ENCODE peak calls at places on chromosome 3, in ten cellular contexts. B, A, U, C, O, K, G, Y, D and X are unnamed samples.

GRCh38 chr3:139548801-139549200 is 9.3 kb upstream of the RBP1 start:
- DNase-seq in O (no peak), C (no peak), U (no peak), A (no peak), Y (no peak), G (peak; percentile 20), K (no peak), D (no peak), B (no peak), X (no peak)

GRCh38 chr3:129026728-129027543 is 25.8 kb downstream of the EFCC1 start:
- DNase-seq in G (peak; percentile 90), K (peak; percentile 96), B (peak; percentile 94), D (peak; percentile 96), O (peak; percentile 94), A (peak; percentile 93), U (peak; percentile 91), C (peak; percentile 97), Y (peak; percentile 74), X (peak; percentile 89)

GRCh38 chr3:186589115-186589514 is 18.6 kb downstream of the DNAJB11 start:
- DNase-seq in U (no peak), Y (no peak), D (no peak), B (no peak), G (peak; percentile 60), A (no peak), C (peak; percentile 58), K (no peak), O (no peak), X (no peak)

GRCh38 chr3:151476344-151477018 is 15.6 kb upstream of the IGSF10 start:
- DNase-seq in Y (no peak), U (no peak), G (no peak), K (no peak), B (no peak), C (no peak), O (no peak), D (no peak), A (no peak), X (no peak)

GRCh38 chr3:64958187-64958586 is 270.4 kb upstream of the ADAMTS9 start:
- DNase-seq in D (no peak), O (no peak), C (no peak), G (no peak), A (no peak), B (no peak), Y (no peak), K (no peak), U (no peak), X (no peak)

GRCh38 chr3:74599564-74599963 is 14.9 kb downstream of the CNTN3 start:
- DNase-seq in G (peak; percentile 5), D (no peak), Y (no peak), C (no peak), A (no peak), O (no peak), B (no peak), K (no peak), U (no peak), X (no peak)

GRCh38 chr3:149221783-149222517 is at the start of gene CP:
- DNase-seq in C (no peak), D (no peak), A (no peak), G (peak; percentile 18), O (no peak), B (no peak), Y (no peak), U (no peak), K (no peak), X (no peak)

GRCh38 chr3:172217877-172218276 is 178.5 kb downstream of the FNDC3B start:
- DNase-seq in U (no peak), B (no peak), O (no peak), G (peak; percentile 64), K (no peak), Y (no peak), A (no peak), C (no peak), D (no peak), X (no peak)

GRCh38 chr3:115627180-115628074 is 4.1 kb downstream of the GAP43 start:
- DNase-seq in D (no peak), K (no peak), Y (no peak), A (no peak), U (no peak), G (no peak), B (no peak), C (no peak), O (no peak), X (no peak)

GRCh38 chr3:156677536-156677935 is 3.1 kb downstream of the TIPARP start:
- DNase-seq in D (no peak), G (no peak), K (no peak), O (no peak), C (no peak), B (no peak), A (no peak), U (no peak), Y (no peak), X (no peak)

GRCh38 chr3:100400424-100400781 is 486 bp downstream of the TOMM70 start:
- DNase-seq in C (peak; percentile 65), O (peak; percentile 61), A (no peak), U (no peak), G (peak; percentile 19), B (peak; percentile 34), K (no peak), Y (no peak), D (no peak), X (peak; percentile 33)

GRCh38 chr3:38276917-38277630 is 5.0 kb upstream of the SLC22A14 start:
- DNase-seq in K (no peak), Y (no peak), C (no peak), B (no peak), G (no peak), U (no peak), O (no peak), D (no peak), A (no peak), X (no peak)

GRCh38 chr3:156643729-156644389 is 30.5 kb upstream of the TIPARP start:
- DNase-seq in U (peak; percentile 62), Y (no peak), C (peak; percentile 57), A (no peak), B (peak; percentile 10), D (no peak), O (no peak), K (no peak), G (peak; percentile 57), X (no peak)

DNA sequence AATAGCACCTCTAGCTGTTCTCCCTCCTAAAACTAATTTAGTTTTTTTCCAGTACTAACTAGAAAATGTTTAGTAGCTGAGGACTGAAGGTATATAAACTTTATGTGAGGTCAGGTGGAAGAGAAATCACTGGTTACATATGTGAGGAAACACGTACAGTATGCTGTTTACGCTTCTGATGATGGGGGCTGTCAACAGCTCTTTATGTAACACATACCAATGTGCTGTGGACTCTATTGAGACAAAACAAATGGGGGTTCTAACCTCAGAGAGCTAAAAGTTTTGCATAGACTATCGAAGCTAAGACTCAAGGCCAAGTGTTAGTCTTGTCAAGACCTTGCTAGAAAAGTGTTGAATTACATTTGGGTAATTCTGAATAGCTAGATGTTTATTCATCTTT is 107.5 kb downstream of the SYNPR start:
- DNase-seq in D (no peak), K (no peak), Y (no peak), G (no peak), B (no peak), O (no peak), C (no peak), A (no peak), U (no peak), X (no peak)
- H3K4me1 ChIP-seq in D (peaks cover 3% of the 10 kb centered on the region), K (no peaks in the 10 kb centered on the region), Y (no peaks in the 10 kb centered on the region), G (peaks cover 4% of the 10 kb centered on the region), B (no peaks in the 10 kb centered on the region), O (no peaks in the 10 kb centered on the region), C (no peaks in the 10 kb centered on the region), A (no peaks in the 10 kb centered on the region), U (no peaks in the 10 kb centered on the region), X (no peaks in the 10 kb centered on the region)

DNA sequence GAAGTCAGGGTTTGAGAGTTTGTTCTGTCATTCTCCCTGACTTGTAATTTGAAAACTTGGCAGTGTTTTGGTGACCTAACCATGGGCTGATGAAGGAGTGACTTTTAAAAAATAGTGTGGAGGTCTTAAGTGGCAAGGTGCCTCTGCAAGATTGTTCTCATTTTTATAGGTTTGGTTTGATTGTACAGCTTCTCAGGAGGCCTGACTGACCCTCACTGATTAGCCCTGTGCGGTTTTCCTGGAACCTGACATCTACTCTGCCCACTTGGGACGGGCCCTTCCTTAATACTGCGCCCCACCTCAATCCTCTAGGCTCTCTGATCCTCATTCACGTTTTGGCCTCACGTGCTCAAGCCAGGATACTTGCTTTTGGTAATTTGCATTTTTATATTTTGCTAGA is 2.8 kb downstream of the UBE2E1 start:
- DNase-seq in D (no peak), C (peak; percentile 50), A (no peak), Y (no peak), U (no peak), B (no peak), G (no peak), O (no peak), K (no peak), X (no peak)
- H3K4me3 ChIP-seq in D (no peak overlapping the region), C (peak overlapping the region; percentile 84), A (no peak overlapping the region), Y (no peak overlapping the region), U (no peak overlapping the region), B (no peak overlapping the region), G (peak overlapping the region; percentile 98), O (peak overlapping the region; percentile 93), K (no peak overlapping the region), X (no peak overlapping the region)

DNA sequence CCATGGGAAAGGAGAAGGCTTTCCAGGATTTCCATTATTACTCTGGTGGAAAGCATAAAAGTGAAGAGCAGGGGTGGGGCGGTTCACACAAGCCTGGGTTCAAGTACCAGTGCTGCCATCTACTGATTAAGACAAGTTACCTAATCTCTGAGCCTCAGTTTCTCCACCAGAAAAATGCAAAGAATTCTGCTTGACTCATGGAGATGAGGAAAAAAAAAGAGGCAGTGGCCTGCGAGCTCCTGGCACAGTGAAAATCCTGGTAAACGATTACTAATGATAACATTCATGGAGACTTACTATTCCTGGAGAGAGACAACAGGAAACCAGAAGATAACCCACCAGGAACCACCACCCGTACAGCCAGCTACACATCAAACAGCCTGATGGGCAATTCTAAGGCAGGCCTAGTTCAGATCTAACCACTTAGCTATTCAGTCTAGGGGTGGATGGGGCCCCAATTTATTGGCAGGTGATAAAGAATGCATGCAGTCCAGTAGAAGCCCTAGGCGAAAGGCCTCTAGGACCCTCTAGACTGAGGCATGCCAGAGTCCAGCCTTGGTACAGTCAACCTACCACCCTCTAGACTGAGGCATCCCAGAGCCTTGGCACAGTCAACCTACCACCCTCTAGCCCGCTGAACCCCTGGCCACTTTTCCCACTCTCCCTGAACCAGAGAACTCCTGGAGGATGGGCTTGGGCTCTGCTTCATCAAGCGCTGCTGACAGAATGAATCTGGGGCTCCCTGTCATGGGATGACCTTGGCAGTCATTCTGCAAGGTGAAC is 2.5 kb downstream of the AMOTL2 start:
- DNase-seq in G (peak; percentile 35), Y (no peak), O (peak; percentile 26), B (no peak), C (no peak), D (no peak), A (peak; percentile 60), K (no peak), U (no peak), X (no peak)
- H3K4me1 ChIP-seq in G (peaks cover 42% of the 10 kb centered on the region), Y (peaks cover 8% of the 10 kb centered on the region), O (peaks cover 67% of the 10 kb centered on the region), B (peaks cover 15% of the 10 kb centered on the region), C (no peaks in the 10 kb centered on the region), D (peaks cover 20% of the 10 kb centered on the region), A (peaks cover 18% of the 10 kb centered on the region), K (peaks cover 57% of the 10 kb centered on the region), U (peaks cover 80% of the 10 kb centered on the region), X (peaks cover 40% of the 10 kb centered on the region)

DNA sequence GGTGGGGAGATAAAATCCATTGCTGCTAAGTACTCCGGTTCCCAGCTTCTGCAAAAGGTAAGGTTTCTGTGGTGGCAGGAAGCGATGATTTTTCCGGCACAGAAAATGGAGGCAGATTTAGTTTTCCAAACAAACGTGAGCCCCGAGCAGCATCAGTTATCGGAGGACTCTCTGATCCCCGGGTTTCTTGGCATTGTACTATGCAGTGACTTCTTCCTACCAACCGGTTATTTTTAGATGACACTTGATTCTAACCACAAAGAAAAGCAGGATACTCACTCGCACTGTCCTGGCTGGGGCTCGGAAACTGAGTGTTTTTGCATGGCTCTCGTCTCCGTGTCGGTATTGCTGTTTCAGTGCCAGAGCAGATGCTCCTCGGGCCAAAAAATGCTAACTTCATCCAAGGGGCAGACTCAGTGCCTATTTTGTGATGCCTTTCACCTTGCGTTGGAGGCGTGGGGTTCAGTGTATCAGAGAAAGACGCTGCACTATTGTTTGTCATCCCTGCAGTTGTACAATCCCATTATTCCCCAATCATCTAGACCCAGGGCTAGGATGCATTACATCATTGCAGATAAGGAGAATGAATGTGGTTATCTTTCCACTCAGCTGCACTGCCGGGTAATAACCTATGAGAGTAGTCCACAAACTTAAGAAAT is 1.3 kb downstream of the CACNA2D3 start:
- DNase-seq in O (no peak), B (no peak), G (peak; percentile 39), D (no peak), A (no peak), U (no peak), K (peak; percentile 75), Y (no peak), C (no peak), X (no peak)
- H3K4me3 ChIP-seq in O (peak overlapping the region; percentile 73), B (no peak overlapping the region), G (peak overlapping the region; percentile 57), D (no peak overlapping the region), A (peak overlapping the region; percentile 61), U (no peak overlapping the region), K (peak overlapping the region; percentile 53), Y (peak overlapping the region; percentile 5), C (no peak overlapping the region), X (no peak overlapping the region)